ENCODE peak calls at places on chromosomes 16 and 17, in six cellular contexts. Z, I, L, O, W and C are unnamed samples.
A peak's percentile ranks its signal among the peaks of the same experiment; 100 is the strongest.

GRCh38 chr16:24681793-24682192 is 47.7 kb upstream of the TNRC6A start:
- DNase-seq in Z (no peak), I (no peak), L (no peak), O (peak; percentile 56), W (no peak), C (no peak)

GRCh38 chr17:47230864-47231263 is 21.7 kb downstream of the MYL4 start:
- DNase-seq in Z (no peak), I (no peak), L (no peak), O (no peak), W (no peak), C (no peak)

GRCh38 chr17:74646231-74646630 is 22.7 kb upstream of the CD300E start:
- DNase-seq in Z (no peak), I (no peak), L (no peak), O (peak; percentile 30), W (no peak), C (no peak)

GRCh38 chr17:52096056-52096455 is 62.5 kb downstream of the CA10 start:
- DNase-seq in Z (no peak), I (no peak), L (no peak), O (no peak), W (no peak), C (no peak)

GRCh38 chr16:87789437-87790277 is 23.9 kb upstream of the KLHDC4 start:
- DNase-seq in Z (peak; percentile 97), I (no peak), L (peak; percentile 60), O (peak; percentile 91), W (no peak), C (no peak)

GRCh38 chr17:29349409-29349808 is 40.8 kb upstream of the TAOK1 start:
- DNase-seq in Z (peak; percentile 3), I (no peak), L (no peak), O (no peak), W (no peak), C (no peak)

GRCh38 chr17:57370051-57370581 is 113.8 kb downstream of the MSI2 start:
- DNase-seq in Z (no peak), I (no peak), L (no peak), O (peak; percentile 71), W (no peak), C (no peak)

GRCh38 chr17:39688945-39689344 is 1.1 kb upstream of the PGAP3 start:
- DNase-seq in Z (peak; percentile 31), I (no peak), L (no peak), O (no peak), W (no peak), C (no peak)

GRCh38 chr17:82020874-82021727 is 1.6 kb downstream of the CENPX start:
- DNase-seq in Z (peak; percentile 99), I (peak; percentile 85), L (peak; percentile 78), O (peak; percentile 86), W (peak; percentile 27), C (no peak)

GRCh38 chr16:57736419-57737281 is 1.1 kb downstream of the KATNB1 start:
- DNase-seq in Z (peak; percentile 95), I (no peak), L (no peak), O (peak; percentile 93), W (peak; percentile 33), C (no peak)

GRCh38 chr17:79064026-79064425 is 10.6 kb upstream of the ENGASE start:
- DNase-seq in Z (peak; percentile 32), I (peak; percentile 38), L (no peak), O (no peak), W (no peak), C (no peak)

GRCh38 chr17:63120406-63120805 is 154.4 kb downstream of the TANC2 start:
- DNase-seq in Z (no peak), I (no peak), L (no peak), O (peak; percentile 47), W (no peak), C (no peak)

GRCh38 chr16:56547949-56548567 is 16.8 kb upstream of the MT4 start:
- DNase-seq in Z (no peak), I (no peak), L (no peak), O (peak; percentile 30), W (no peak), C (no peak)

DNA sequence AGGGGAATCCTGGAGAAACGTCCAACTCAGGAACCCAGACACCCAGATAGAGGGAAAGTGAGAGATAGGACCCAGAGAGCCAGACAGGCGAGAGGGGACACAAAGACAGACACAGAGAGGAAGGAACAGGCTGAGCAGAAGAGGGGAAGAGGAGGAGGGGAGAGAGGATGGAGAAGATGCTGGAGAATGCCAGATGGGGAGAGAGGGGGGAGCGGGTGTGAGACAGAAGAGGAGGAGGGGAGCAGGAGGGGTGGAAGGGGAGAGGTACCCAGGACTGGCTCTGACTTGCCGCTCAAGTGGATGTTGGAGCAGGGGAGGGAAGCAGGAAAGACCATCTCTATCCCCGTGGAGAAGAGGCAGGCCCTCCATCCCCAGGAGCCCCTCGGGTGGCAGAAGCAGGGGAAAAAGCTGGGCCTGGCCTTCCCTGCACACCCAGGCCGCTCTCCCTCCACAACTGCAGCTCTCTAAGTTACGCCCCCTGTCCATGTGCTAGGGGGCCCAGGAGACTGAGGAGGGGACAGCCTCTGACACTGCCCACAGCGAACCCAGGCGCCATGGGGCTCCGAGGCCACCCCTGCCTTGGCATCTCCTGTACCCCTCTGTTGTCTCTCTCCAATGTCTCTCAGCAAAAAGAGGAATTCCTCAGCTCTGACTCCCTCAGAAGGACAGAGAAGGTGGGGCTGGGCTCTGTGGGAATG is 4.8 kb downstream of the PPP1R9B start:
- DNase-seq in Z (peak; percentile 65), I (no peak), L (no peak), O (no peak), W (no peak), C (no peak)
- H3K27ac ChIP-seq in Z (no peak overlapping the region), I (no peak overlapping the region), L (peak overlapping the region; percentile 85), O (no peak overlapping the region), W (peak overlapping the region; percentile 86), C (peak overlapping the region; percentile 71)

GRCh38 chr16:30377050-30377811 is 2.6 kb downstream of the MYL11 start:
- DNase-seq in Z (no peak), I (no peak), L (no peak), O (no peak), W (no peak), C (no peak)
- H3K4me3 ChIP-seq in Z (peak overlapping the region; percentile 88), I (peak overlapping the region; percentile 8), L (peak overlapping the region; percentile 93), O (peak overlapping the region; percentile 80), W (peak overlapping the region; percentile 70), C (peak overlapping the region; percentile 93)

GRCh38 chr17:56174421-56174820 is 21.1 kb downstream of the ANKFN1 start:
- DNase-seq in Z (no peak), I (no peak), L (no peak), O (peak; percentile 36), W (no peak), C (no peak)

GRCh38 chr17:56173026-56173425 is 19.8 kb downstream of the ANKFN1 start:
- DNase-seq in Z (no peak), I (no peak), L (peak; percentile 36), O (no peak), W (no peak), C (no peak)

GRCh38 chr17:56172517-56172982 is 19.3 kb downstream of the ANKFN1 start:
- DNase-seq in Z (no peak), I (no peak), L (peak; percentile 94), O (peak; percentile 42), W (no peak), C (no peak)

GRCh38 chr17:56175299-56175935 is 22.1 kb downstream of the ANKFN1 start:
- DNase-seq in Z (no peak), I (no peak), L (no peak), O (peak; percentile 23), W (no peak), C (no peak)

DNA sequence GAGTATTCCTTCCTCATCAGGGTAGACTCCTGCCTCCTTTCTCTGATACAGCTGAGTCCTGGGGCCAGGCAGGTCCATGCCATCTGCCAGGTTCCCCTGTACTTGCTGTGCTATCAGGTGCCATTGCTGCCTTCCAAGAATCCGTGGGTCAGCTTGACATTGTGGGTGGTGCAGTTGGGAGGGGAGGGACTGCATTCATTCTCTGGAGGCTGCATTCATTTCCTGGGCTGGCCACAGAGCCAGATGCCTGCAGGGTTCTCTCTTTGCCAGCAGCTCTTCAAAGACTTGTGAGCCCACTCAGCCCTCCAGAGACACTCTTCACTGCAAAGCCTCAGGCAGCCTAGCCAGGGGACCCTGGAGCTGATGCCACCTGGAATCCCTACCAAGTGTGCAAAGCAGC is 20.7 kb downstream of the ANKFN1 start:
- DNase-seq in Z (no peak), I (no peak), L (peak; percentile 51), O (peak; percentile 52), W (no peak), C (no peak)
- H3K27ac ChIP-seq in Z (peak overlapping the region; percentile 61), I (no peak overlapping the region), L (peak overlapping the region; percentile 85), O (peak overlapping the region; percentile 18), W (no peak overlapping the region), C (no peak overlapping the region)

GRCh38 chr16:22634913-22635312 is 124.2 kb downstream of the NPIPB5 start:
- DNase-seq in Z (no peak), I (no peak), L (no peak), O (no peak), W (no peak), C (no peak)
- H3K4me3 ChIP-seq in Z (no peak overlapping the region), I (no peak overlapping the region), L (no peak overlapping the region), O (no peak overlapping the region), W (no peak overlapping the region), C (no peak overlapping the region)

DNA sequence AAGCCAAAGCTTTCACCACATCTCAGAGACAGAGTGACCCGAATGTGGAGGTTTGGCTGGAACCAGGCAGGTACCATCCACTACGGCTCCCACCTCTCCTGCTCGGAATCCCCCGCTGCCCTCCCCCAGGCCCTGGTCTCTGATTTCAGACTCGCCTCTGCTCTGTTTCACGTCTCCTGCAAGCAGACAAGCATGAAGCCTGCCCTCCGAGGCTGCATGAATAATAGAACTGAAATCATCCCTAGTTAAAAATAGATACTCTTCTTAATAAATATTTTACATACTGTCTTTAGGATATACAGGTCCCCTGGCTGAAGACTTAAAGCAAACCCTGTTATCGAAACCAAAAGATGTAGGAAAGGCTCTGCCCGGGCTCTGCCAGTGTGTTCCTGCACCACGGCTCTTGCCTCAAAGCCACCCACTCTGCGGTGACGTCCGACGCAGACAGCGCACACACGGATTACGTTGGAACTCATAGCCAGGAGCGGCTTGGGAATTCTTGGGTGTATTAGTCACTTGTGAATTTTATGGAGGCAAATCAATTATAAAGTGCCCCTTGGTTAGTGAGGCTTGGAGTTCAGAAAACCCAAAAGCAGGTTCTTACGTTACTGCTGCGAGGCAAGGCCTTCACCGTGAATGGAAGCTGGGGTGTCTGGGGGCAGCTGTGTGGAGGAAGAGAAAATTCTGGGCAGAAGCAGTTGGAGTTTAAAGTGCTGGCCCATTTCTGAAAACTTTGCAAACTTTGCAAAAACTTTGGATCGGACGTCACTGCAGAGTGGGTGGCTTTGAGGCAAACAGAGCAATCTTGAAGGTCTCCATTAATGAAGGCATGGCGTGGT is 25.6 kb upstream of the NPTX1 start:
- DNase-seq in Z (peak; percentile 91), I (no peak), L (no peak), O (peak; percentile 51), W (no peak), C (no peak)
- H3K27ac ChIP-seq in Z (peak overlapping the region; percentile 90), I (no peak overlapping the region), L (no peak overlapping the region), O (no peak overlapping the region), W (no peak overlapping the region), C (no peak overlapping the region)

DNA sequence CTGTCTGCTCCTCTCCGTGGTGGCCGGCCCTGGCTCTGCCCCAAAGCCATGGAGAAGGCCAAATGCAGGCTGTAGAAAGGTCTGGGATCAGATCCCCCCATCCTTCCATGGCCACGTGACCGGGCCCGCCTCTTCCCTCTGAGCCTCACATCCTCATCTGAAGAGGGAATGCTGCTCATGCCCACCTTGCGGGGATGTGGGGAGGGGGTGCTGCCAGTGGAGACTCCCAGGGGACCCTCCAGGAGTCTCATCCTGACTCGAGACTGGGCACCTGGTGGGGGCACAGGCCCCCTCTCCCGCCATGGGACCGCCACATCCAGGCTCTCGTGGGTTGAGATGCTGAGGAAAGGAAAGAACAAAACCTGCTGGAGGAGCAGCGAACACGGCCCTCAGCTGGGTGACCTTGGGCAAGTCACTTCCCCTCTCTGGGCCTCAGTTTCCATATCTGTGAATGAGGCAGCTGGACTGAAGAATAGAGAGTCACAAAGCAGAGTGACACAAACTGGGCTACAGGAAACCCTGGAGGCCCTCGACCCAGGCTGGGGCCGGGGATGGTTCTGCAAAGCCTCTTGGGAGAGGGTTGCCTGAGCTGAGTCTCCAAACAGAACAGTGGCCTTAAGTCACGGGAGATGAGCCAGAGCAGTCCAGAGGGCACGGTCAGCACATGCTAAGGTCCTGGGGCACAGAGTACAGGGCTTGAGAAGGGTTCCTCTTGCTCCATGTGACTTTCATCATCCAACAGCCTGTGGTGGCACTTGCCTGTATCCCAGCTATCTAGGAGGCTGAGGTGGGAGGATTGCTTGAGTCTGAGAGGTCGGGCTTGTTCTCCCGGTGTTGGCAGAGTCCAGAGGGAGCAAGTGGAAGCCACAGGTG is 30.1 kb downstream of the SOCS1 start:
- DNase-seq in Z (no peak), I (no peak), L (no peak), O (no peak), W (no peak), C (no peak)
- H3K4me3 ChIP-seq in Z (peak overlapping the region; percentile 62), I (no peak overlapping the region), L (no peak overlapping the region), O (no peak overlapping the region), W (peak overlapping the region; percentile 31), C (no peak overlapping the region)